ENCODE peak calls at places on chromosomes 3 and 15, in ten cellular contexts. R is Caco-2; C is naive thymus-derived CD4-positive, alpha-beta T cell; M is LoVo; J is hypothalamus; Z is HS-5; U is lung; Q is activated T-cell treated with anti-CD3 and anti-CD28 coated beads for 4 hours; H is activated CD4-positive, alpha-beta T cell treated with anti-CD3 and anti-CD28 coated beads, Interleukin-2, amount 50 U/mL, for 24 hours; P is NCI-H2171. N is an unnamed sample.

GRCh38 chr15:40333922-40334492 is 6.7 kb downstream of the CCDC9B start:
- DNase-seq in R (no peak), C (peak), M (no peak), J (no peak), Z (no peak), U (peak), Q (no peak), H (no peak), P (peak), N (peak)

GRCh38 chr3:127092368-127092767 is 100.6 kb upstream of the PRR23E start:
- DNase-seq in R (no peak), C (no peak), M (no peak), J (no peak), Z (no peak), U (no peak), Q (no peak), H (no peak), P (no peak), N (no peak)

GRCh38 chr3:15287565-15288330 is 44.6 kb downstream of the SH3BP5 start:
- DNase-seq in R (no peak), C (no peak), M (no peak), J (no peak), Z (no peak), U (no peak), Q (no peak), H (no peak), P (no peak), N (no peak)

GRCh38 chr15:25947336-25948080 is 84.4 kb upstream of the ATP10A start:
- DNase-seq in R (peak), C (no peak), M (no peak), J (no peak), Z (no peak), U (no peak), Q (no peak), H (no peak), P (no peak), N (no peak)

GRCh38 chr15:44029003-44029402 is 166.1 kb downstream of the FRMD5 start:
- DNase-seq in R (no peak), C (no peak), M (no peak), J (no peak), Z (no peak), U (no peak), Q (no peak), H (no peak), P (no peak), N (no peak)

GRCh38 chr15:38354321-38354929 is 99.5 kb upstream of the FAM98B start:
- DNase-seq in R (peak), C (peak), M (peak), J (no peak), Z (peak), U (peak), Q (peak), H (peak), P (peak), N (peak)

GRCh38 chr15:54500330-54500729 is 522.1 kb downstream of the UNC13C start:
- DNase-seq in R (no peak), C (no peak), M (no peak), J (no peak), Z (no peak), U (no peak), Q (no peak), H (no peak), P (no peak), N (no peak)

GRCh38 chr3:143389388-143389787 is 269.8 kb downstream of the CHST2 start:
- DNase-seq in R (no peak), C (no peak), M (no peak), J (no peak), Z (no peak), U (no peak), Q (no peak), H (no peak), P (no peak), N (no peak)

GRCh38 chr3:38834110-38834509 is 18.1 kb upstream of the SCN10A start:
- DNase-seq in R (no peak), C (no peak), M (peak), J (no peak), Z (peak), U (no peak), Q (no peak), H (no peak), P (no peak), N (no peak)

GRCh38 chr3:123635717-123636116 is 50.9 kb upstream of the HACD2 start:
- DNase-seq in R (no peak), C (no peak), M (no peak), J (no peak), Z (no peak), U (no peak), Q (no peak), H (no peak), P (no peak), N (no peak)

GRCh38 chr3:159586587-159587202 is 401.9 kb upstream of the IL12A start:
- DNase-seq in R (no peak), C (no peak), M (peak), J (no peak), Z (peak), U (no peak), Q (no peak), H (no peak), P (no peak), N (no peak)

GRCh38 chr3:169545606-169546005 is 117.9 kb downstream of the MECOM start:
- DNase-seq in R (no peak), C (no peak), M (no peak), J (no peak), Z (no peak), U (no peak), Q (no peak), H (no peak), P (no peak), N (no peak)

GRCh38 chr15:74365619-74366445 is 1.6 kb downstream of the CYP11A1 start:
- DNase-seq in R (no peak), C (no peak), M (peak), J (no peak), Z (peak), U (no peak), Q (no peak), H (no peak), P (no peak), N (no peak)

GRCh38 chr15:74170845-74171578 is 2.5 kb upstream of the ISLR start:
- DNase-seq in R (no peak), C (no peak), M (no peak), J (no peak), Z (no peak), U (no peak), Q (no peak), H (no peak), P (no peak), N (no peak)

GRCh38 chr3:25783661-25784512 is 644 bp upstream of the NGLY1 start:
- DNase-seq in R (peak), C (no peak), M (peak), J (no peak), Z (no peak), U (peak), Q (no peak), H (no peak), P (no peak), N (no peak)

GRCh38 chr15:81239190-81239589 is 42.5 kb downstream of the IL16 start:
- DNase-seq in R (no peak), C (no peak), M (no peak), J (no peak), Z (no peak), U (no peak), Q (no peak), H (no peak), P (no peak), N (no peak)

GRCh38 chr15:56598991-56599390 is 134.1 kb upstream of the MNS1 start:
- DNase-seq in R (no peak), C (no peak), M (no peak), J (no peak), Z (peak), U (no peak), Q (no peak), H (no peak), P (no peak), N (no peak)

GRCh38 chr15:35436422-35436821 is 109.5 kb downstream of the DPH6 start:
- DNase-seq in R (no peak), C (no peak), M (no peak), J (no peak), Z (no peak), U (no peak), Q (no peak), H (no peak), P (no peak), N (no peak)

GRCh38 chr3:123098411-123099330 is 31.8 kb downstream of the PDIA5 start:
- DNase-seq in R (no peak), C (no peak), M (no peak), J (no peak), Z (no peak), U (no peak), Q (no peak), H (no peak), P (peak), N (no peak)

GRCh38 chr15:52349062-52349700 is 53.6 kb upstream of the MYO5C start:
- DNase-seq in R (no peak), C (no peak), M (no peak), J (no peak), Z (no peak), U (no peak), Q (no peak), H (no peak), P (no peak), N (no peak)